ENCODE peak calls at places on chromosomes 4 and X, in ten cellular contexts. One of them, this sample, is unnamed.

GRCh38 chr4:110172972-110173371 is 25.4 kb downstream of the ELOVL6 start:
- DNase-seq in tibial nerve: no peak
- DNase-seq in CD8-positive, alpha-beta T cell: no peak
- DNase-seq in PC-3: peak
- DNase-seq in GM12865: no peak
- DNase-seq in tibial artery: no peak
- DNase-seq in cardiac fibroblast: no peak
- DNase-seq in stomach: no peak
- DNase-seq in Jurkat, Clone E6-1: no peak
- DNase-seq in mesendoderm: no peak
- DNase-seq in this sample: no peak

GRCh38 chrX:128020701-128021100 is 31.5 kb downstream of the ACTRT1 start:
- DNase-seq in tibial nerve: no peak
- DNase-seq in Jurkat, Clone E6-1: no peak
- DNase-seq in GM12865: no peak
- DNase-seq in CD8-positive, alpha-beta T cell: no peak
- DNase-seq in PC-3: peak
- DNase-seq in tibial artery: no peak
- DNase-seq in stomach: no peak
- DNase-seq in mesendoderm: peak
- DNase-seq in cardiac fibroblast: no peak
- DNase-seq in this sample: no peak

GRCh38 chr4:10108818-10109783 is 7.5 kb downstream of the WDR1 start:
- DNase-seq in tibial nerve: no peak
- DNase-seq in cardiac fibroblast: no peak
- DNase-seq in PC-3: peak
- DNase-seq in stomach: no peak
- DNase-seq in mesendoderm: no peak
- DNase-seq in GM12865: no peak
- DNase-seq in Jurkat, Clone E6-1: no peak
- DNase-seq in CD8-positive, alpha-beta T cell: peak
- DNase-seq in tibial artery: no peak
- DNase-seq in this sample: no peak

GRCh38 chrX:69361286-69361926 is 142.7 kb upstream of the NALF2 start:
- DNase-seq in stomach: no peak
- DNase-seq in PC-3: peak
- DNase-seq in GM12865: no peak
- DNase-seq in Jurkat, Clone E6-1: no peak
- DNase-seq in cardiac fibroblast: peak
- DNase-seq in tibial nerve: no peak
- DNase-seq in mesendoderm: peak
- DNase-seq in CD8-positive, alpha-beta T cell: no peak
- DNase-seq in tibial artery: peak
- DNase-seq in this sample: no peak

GRCh38 chr4:120431180-120431579 is 364.5 kb upstream of the MAD2L1 start:
- DNase-seq in tibial nerve: no peak
- DNase-seq in PC-3: no peak
- DNase-seq in tibial artery: no peak
- DNase-seq in GM12865: no peak
- DNase-seq in cardiac fibroblast: no peak
- DNase-seq in CD8-positive, alpha-beta T cell: no peak
- DNase-seq in mesendoderm: no peak
- DNase-seq in stomach: no peak
- DNase-seq in Jurkat, Clone E6-1: no peak
- DNase-seq in this sample: no peak

GRCh38 chr4:137519406-137519805 is 12.9 kb downstream of the PCDH18 start:
- DNase-seq in PC-3: peak
- DNase-seq in Jurkat, Clone E6-1: no peak
- DNase-seq in mesendoderm: no peak
- DNase-seq in tibial artery: no peak
- DNase-seq in cardiac fibroblast: peak
- DNase-seq in stomach: no peak
- DNase-seq in CD8-positive, alpha-beta T cell: no peak
- DNase-seq in GM12865: no peak
- DNase-seq in tibial nerve: no peak
- DNase-seq in this sample: no peak

GRCh38 chrX:117147249-117147648 is 684.5 kb upstream of the CT83 start:
- DNase-seq in tibial nerve: no peak
- DNase-seq in Jurkat, Clone E6-1: no peak
- DNase-seq in cardiac fibroblast: no peak
- DNase-seq in mesendoderm: no peak
- DNase-seq in PC-3: no peak
- DNase-seq in GM12865: no peak
- DNase-seq in tibial artery: no peak
- DNase-seq in stomach: no peak
- DNase-seq in CD8-positive, alpha-beta T cell: no peak
- DNase-seq in this sample: no peak

GRCh38 chr4:177692907-177693306 is 250.7 kb upstream of the AGA start:
- DNase-seq in cardiac fibroblast: no peak
- DNase-seq in Jurkat, Clone E6-1: no peak
- DNase-seq in GM12865: no peak
- DNase-seq in stomach: no peak
- DNase-seq in mesendoderm: no peak
- DNase-seq in CD8-positive, alpha-beta T cell: no peak
- DNase-seq in tibial artery: no peak
- DNase-seq in PC-3: no peak
- DNase-seq in tibial nerve: no peak
- DNase-seq in this sample: no peak

GRCh38 chrX:10952619-10953018 is 158.5 kb upstream of the HCCS start:
- DNase-seq in tibial artery: peak
- DNase-seq in CD8-positive, alpha-beta T cell: no peak
- DNase-seq in cardiac fibroblast: no peak
- DNase-seq in tibial nerve: no peak
- DNase-seq in Jurkat, Clone E6-1: no peak
- DNase-seq in GM12865: peak
- DNase-seq in PC-3: no peak
- DNase-seq in mesendoderm: peak
- DNase-seq in stomach: no peak
- DNase-seq in this sample: no peak

GRCh38 chrX:153926863-153927685 is 1.0 kb upstream of the ARHGAP4 start:
- DNase-seq in stomach: peak
- DNase-seq in GM12865: peak
- DNase-seq in cardiac fibroblast: peak
- DNase-seq in tibial nerve: peak
- DNase-seq in PC-3: peak
- DNase-seq in CD8-positive, alpha-beta T cell: peak
- DNase-seq in Jurkat, Clone E6-1: peak
- DNase-seq in tibial artery: peak
- DNase-seq in mesendoderm: no peak
- DNase-seq in this sample: peak

GRCh38 chr4:77833158-77833724 is 14.1 kb upstream of the CNOT6L start:
- DNase-seq in tibial artery: no peak
- DNase-seq in GM12865: no peak
- DNase-seq in tibial nerve: no peak
- DNase-seq in CD8-positive, alpha-beta T cell: no peak
- DNase-seq in mesendoderm: no peak
- DNase-seq in stomach: no peak
- DNase-seq in cardiac fibroblast: no peak
- DNase-seq in PC-3: no peak
- DNase-seq in Jurkat, Clone E6-1: no peak
- DNase-seq in this sample: no peak

GRCh38 chrX:3345281-3346081 is 971 bp downstream of the MXRA5 start:
- DNase-seq in CD8-positive, alpha-beta T cell: no peak
- DNase-seq in tibial artery: peak
- DNase-seq in PC-3: no peak
- DNase-seq in mesendoderm: peak
- DNase-seq in GM12865: no peak
- DNase-seq in tibial nerve: no peak
- DNase-seq in Jurkat, Clone E6-1: no peak
- DNase-seq in stomach: peak
- DNase-seq in cardiac fibroblast: peak
- DNase-seq in this sample: no peak

GRCh38 chrX:3351287-3351686 is 4.8 kb upstream of the MXRA5 start:
- DNase-seq in tibial nerve: no peak
- DNase-seq in CD8-positive, alpha-beta T cell: no peak
- DNase-seq in stomach: no peak
- DNase-seq in GM12865: no peak
- DNase-seq in Jurkat, Clone E6-1: no peak
- DNase-seq in tibial artery: no peak
- DNase-seq in PC-3: no peak
- DNase-seq in cardiac fibroblast: no peak
- DNase-seq in mesendoderm: no peak
- DNase-seq in this sample: no peak

GRCh38 chrX:3348191-3348590 is 1.7 kb upstream of the MXRA5 start:
- DNase-seq in tibial artery: no peak
- DNase-seq in Jurkat, Clone E6-1: no peak
- DNase-seq in tibial nerve: no peak
- DNase-seq in GM12865: no peak
- DNase-seq in mesendoderm: no peak
- DNase-seq in PC-3: no peak
- DNase-seq in stomach: no peak
- DNase-seq in cardiac fibroblast: no peak
- DNase-seq in CD8-positive, alpha-beta T cell: no peak
- DNase-seq in this sample: no peak

DNA sequence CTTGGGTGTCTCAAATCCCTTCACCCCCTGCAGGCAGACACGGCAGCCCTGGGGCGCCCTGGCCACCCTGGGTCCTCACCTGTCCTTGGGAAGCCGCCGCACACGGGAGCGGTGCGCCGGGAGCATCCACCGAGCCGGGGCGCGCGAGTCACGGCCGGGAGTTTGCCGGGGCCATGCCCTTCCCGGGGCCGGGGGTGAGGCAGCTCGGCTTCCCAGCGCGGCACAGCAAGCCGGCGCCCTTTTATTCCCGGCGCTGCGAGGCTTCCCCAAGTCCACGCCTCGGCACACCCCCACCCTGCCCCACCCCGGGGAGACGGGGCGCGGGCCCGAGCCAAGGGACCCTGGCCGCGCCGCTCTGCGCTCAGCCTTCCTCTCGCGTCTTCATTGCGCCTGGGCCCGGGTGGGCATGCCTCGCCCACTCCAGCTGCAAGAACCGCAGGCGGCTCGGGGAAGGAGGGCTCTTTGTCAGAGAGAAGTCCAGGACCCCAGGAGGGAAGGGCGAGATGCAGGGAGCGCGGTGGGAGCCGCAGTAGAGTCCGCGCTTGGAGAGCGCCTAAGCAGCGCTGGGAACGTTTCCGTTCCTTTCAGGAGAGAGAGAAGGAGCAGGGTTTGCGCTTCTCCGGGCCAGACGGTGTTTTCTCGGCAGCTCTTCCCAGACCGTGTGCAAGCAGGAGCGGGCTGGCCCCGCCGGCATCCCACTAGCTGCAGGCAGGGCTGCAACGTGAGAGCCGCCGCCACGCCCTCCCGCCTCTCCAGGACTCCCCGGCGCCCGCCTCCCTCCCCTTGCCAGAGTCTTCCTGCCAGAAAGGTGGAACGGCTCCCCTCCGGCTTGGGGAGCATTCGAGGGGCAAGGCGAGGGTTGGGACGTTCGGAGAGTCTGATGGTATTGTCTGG is at the start of gene MXRA5:
- DNase-seq in CD8-positive, alpha-beta T cell: no peak
- DNase-seq in tibial artery: no peak
- DNase-seq in PC-3: no peak
- DNase-seq in tibial nerve: no peak
- DNase-seq in cardiac fibroblast: peak
- DNase-seq in stomach: no peak
- DNase-seq in GM12865: no peak
- DNase-seq in mesendoderm: peak
- DNase-seq in Jurkat, Clone E6-1: no peak
- DNase-seq in this sample: no peak
- H3K4me3 ChIP-seq in CD8-positive, alpha-beta T cell: no peak
- H3K4me3 ChIP-seq in tibial artery: peak
- H3K4me3 ChIP-seq in PC-3: no peak
- H3K4me3 ChIP-seq in tibial nerve: peak
- H3K4me3 ChIP-seq in cardiac fibroblast: peak
- H3K4me3 ChIP-seq in stomach: peak
- H3K4me3 ChIP-seq in GM12865: no peak
- H3K4me3 ChIP-seq in mesendoderm: peak
- H3K4me3 ChIP-seq in Jurkat, Clone E6-1: no peak
- H3K4me3 ChIP-seq in this sample: no peak

DNA sequence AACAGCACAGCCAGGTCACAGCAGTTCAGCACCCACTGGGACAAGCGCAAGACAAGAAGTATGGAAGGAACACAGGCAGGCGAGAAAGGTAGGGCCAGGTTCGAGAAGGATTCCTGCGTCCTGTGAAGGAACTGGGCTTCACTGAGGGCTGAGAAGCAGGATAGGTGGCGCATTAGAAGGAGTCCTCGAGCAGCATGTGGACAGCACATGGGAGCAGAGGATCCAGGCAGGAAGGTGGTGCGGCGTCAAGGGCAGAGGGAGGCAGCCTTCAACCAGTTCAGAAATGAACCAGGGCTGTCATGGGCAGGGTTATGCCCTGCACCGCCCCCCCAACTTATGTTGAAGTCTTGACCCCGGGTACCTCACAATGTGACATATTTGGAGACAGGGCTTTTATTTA is 30.8 kb upstream of the LAP3 start:
- DNase-seq in GM12865: no peak
- DNase-seq in stomach: no peak
- DNase-seq in tibial artery: no peak
- DNase-seq in Jurkat, Clone E6-1: no peak
- DNase-seq in mesendoderm: no peak
- DNase-seq in tibial nerve: no peak
- DNase-seq in PC-3: no peak
- DNase-seq in cardiac fibroblast: no peak
- DNase-seq in CD8-positive, alpha-beta T cell: no peak
- DNase-seq in this sample: no peak
- H3K4me3 ChIP-seq in GM12865: no peak
- H3K4me3 ChIP-seq in stomach: no peak
- H3K4me3 ChIP-seq in tibial artery: no peak
- H3K4me3 ChIP-seq in Jurkat, Clone E6-1: no peak
- H3K4me3 ChIP-seq in mesendoderm: no peak
- H3K4me3 ChIP-seq in tibial nerve: no peak
- H3K4me3 ChIP-seq in PC-3: no peak
- H3K4me3 ChIP-seq in cardiac fibroblast: no peak
- H3K4me3 ChIP-seq in CD8-positive, alpha-beta T cell: no peak
- H3K4me3 ChIP-seq in this sample: no peak

DNA sequence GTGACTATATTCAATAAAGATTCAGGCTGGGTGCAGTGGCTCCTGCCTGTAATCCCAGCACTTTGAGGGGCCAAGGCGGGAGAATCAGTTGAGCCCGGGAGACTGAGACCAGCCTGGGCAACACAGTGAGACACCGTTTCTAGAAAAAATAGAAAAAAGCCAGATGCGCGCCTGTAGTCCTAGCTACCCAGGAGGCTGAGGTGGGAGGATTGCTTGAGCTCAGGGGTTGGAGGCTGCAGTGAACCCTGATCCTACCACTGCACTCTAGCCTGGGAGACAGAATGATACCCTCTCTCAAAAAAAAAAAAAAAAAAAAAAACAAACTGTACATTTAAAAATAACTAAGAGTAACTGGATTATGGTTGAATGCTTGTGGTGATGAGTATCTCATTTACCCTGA is 1.1 kb downstream of the NUDT6 start:
- DNase-seq in CD8-positive, alpha-beta T cell: no peak
- DNase-seq in cardiac fibroblast: no peak
- DNase-seq in tibial artery: no peak
- DNase-seq in PC-3: no peak
- DNase-seq in tibial nerve: no peak
- DNase-seq in Jurkat, Clone E6-1: no peak
- DNase-seq in stomach: no peak
- DNase-seq in GM12865: no peak
- DNase-seq in mesendoderm: no peak
- DNase-seq in this sample: no peak
- H3K4me3 ChIP-seq in CD8-positive, alpha-beta T cell: no peak
- H3K4me3 ChIP-seq in cardiac fibroblast: peak
- H3K4me3 ChIP-seq in tibial artery: peak
- H3K4me3 ChIP-seq in PC-3: peak
- H3K4me3 ChIP-seq in tibial nerve: peak
- H3K4me3 ChIP-seq in Jurkat, Clone E6-1: peak
- H3K4me3 ChIP-seq in stomach: peak
- H3K4me3 ChIP-seq in GM12865: peak
- H3K4me3 ChIP-seq in mesendoderm: no peak
- H3K4me3 ChIP-seq in this sample: no peak

GRCh38 chrX:139881572-139881971 is 51.3 kb downstream of the ATP11C start:
- DNase-seq in mesendoderm: no peak
- DNase-seq in tibial artery: no peak
- DNase-seq in GM12865: no peak
- DNase-seq in cardiac fibroblast: peak
- DNase-seq in Jurkat, Clone E6-1: no peak
- DNase-seq in tibial nerve: no peak
- DNase-seq in PC-3: peak
- DNase-seq in stomach: no peak
- DNase-seq in CD8-positive, alpha-beta T cell: no peak
- DNase-seq in this sample: no peak
- H3K4me3 ChIP-seq in mesendoderm: no peak
- H3K4me3 ChIP-seq in tibial artery: no peak
- H3K4me3 ChIP-seq in GM12865: no peak
- H3K4me3 ChIP-seq in cardiac fibroblast: no peak
- H3K4me3 ChIP-seq in Jurkat, Clone E6-1: no peak
- H3K4me3 ChIP-seq in tibial nerve: no peak
- H3K4me3 ChIP-seq in PC-3: no peak
- H3K4me3 ChIP-seq in stomach: no peak
- H3K4me3 ChIP-seq in CD8-positive, alpha-beta T cell: no peak
- H3K4me3 ChIP-seq in this sample: no peak